ENCODE peak calls at places on chromosomes 1 and 21, in ten cellular contexts. One of them, this sample, is unnamed.

GRCh38 chr1:19960621-19961020 is 18.8 kb downstream of the PLA2G2A start:
- DNase-seq in kidney epithelial cell: no peak
- DNase-seq in fibroblast of mammary gland: no peak
- DNase-seq in lower lobe of right lung: no peak
- DNase-seq in thoracic aorta: no peak
- DNase-seq in GM06990: peak
- DNase-seq in A549: no peak
- DNase-seq in neural progenitor cell: no peak
- DNase-seq in BJ: no peak
- DNase-seq in astrocyte: no peak
- DNase-seq in this sample: no peak

GRCh38 chr1:84611796-84612195 is 37.6 kb upstream of the CTBS start:
- DNase-seq in GM06990: no peak
- DNase-seq in kidney epithelial cell: no peak
- DNase-seq in neural progenitor cell: peak
- DNase-seq in A549: no peak
- DNase-seq in BJ: no peak
- DNase-seq in thoracic aorta: no peak
- DNase-seq in fibroblast of mammary gland: peak
- DNase-seq in astrocyte: peak
- DNase-seq in lower lobe of right lung: no peak
- DNase-seq in this sample: peak

GRCh38 chr1:109628540-109629321 is 9.1 kb downstream of the AMPD2 start:
- DNase-seq in fibroblast of mammary gland: peak
- DNase-seq in astrocyte: peak
- DNase-seq in A549: peak
- DNase-seq in GM06990: no peak
- DNase-seq in BJ: no peak
- DNase-seq in neural progenitor cell: no peak
- DNase-seq in thoracic aorta: no peak
- DNase-seq in lower lobe of right lung: no peak
- DNase-seq in kidney epithelial cell: peak
- DNase-seq in this sample: peak

GRCh38 chr1:7538033-7538432 is 233.1 kb upstream of the VAMP3 start:
- DNase-seq in GM06990: no peak
- DNase-seq in BJ: no peak
- DNase-seq in lower lobe of right lung: no peak
- DNase-seq in A549: peak
- DNase-seq in fibroblast of mammary gland: peak
- DNase-seq in astrocyte: peak
- DNase-seq in thoracic aorta: no peak
- DNase-seq in neural progenitor cell: no peak
- DNase-seq in kidney epithelial cell: no peak
- DNase-seq in this sample: peak

GRCh38 chr1:77605246-77606026 is 77.0 kb downstream of the ZZZ3 start:
- DNase-seq in neural progenitor cell: no peak
- DNase-seq in astrocyte: peak
- DNase-seq in GM06990: no peak
- DNase-seq in lower lobe of right lung: peak
- DNase-seq in kidney epithelial cell: peak
- DNase-seq in fibroblast of mammary gland: peak
- DNase-seq in A549: no peak
- DNase-seq in BJ: peak
- DNase-seq in thoracic aorta: no peak
- DNase-seq in this sample: peak

GRCh38 chr1:193417945-193418744 is 231.7 kb upstream of the B3GALT2 start:
- DNase-seq in BJ: no peak
- DNase-seq in GM06990: no peak
- DNase-seq in kidney epithelial cell: no peak
- DNase-seq in neural progenitor cell: no peak
- DNase-seq in astrocyte: peak
- DNase-seq in lower lobe of right lung: no peak
- DNase-seq in fibroblast of mammary gland: peak
- DNase-seq in A549: no peak
- DNase-seq in thoracic aorta: no peak
- DNase-seq in this sample: peak

GRCh38 chr1:177307771-177308170 is 137.0 kb downstream of the BRINP2 start:
- DNase-seq in BJ: no peak
- DNase-seq in A549: no peak
- DNase-seq in GM06990: no peak
- DNase-seq in astrocyte: peak
- DNase-seq in neural progenitor cell: no peak
- DNase-seq in fibroblast of mammary gland: peak
- DNase-seq in kidney epithelial cell: no peak
- DNase-seq in thoracic aorta: no peak
- DNase-seq in lower lobe of right lung: no peak
- DNase-seq in this sample: no peak

GRCh38 chr1:153057375-153057774 is at the start of gene SPRR2A:
- DNase-seq in thoracic aorta: no peak
- DNase-seq in neural progenitor cell: no peak
- DNase-seq in BJ: no peak
- DNase-seq in GM06990: peak
- DNase-seq in astrocyte: no peak
- DNase-seq in kidney epithelial cell: no peak
- DNase-seq in A549: no peak
- DNase-seq in fibroblast of mammary gland: no peak
- DNase-seq in lower lobe of right lung: no peak
- DNase-seq in this sample: no peak

GRCh38 chr1:234040446-234041317 is 136.2 kb downstream of the SLC35F3 start:
- DNase-seq in astrocyte: no peak
- DNase-seq in fibroblast of mammary gland: no peak
- DNase-seq in thoracic aorta: no peak
- DNase-seq in BJ: no peak
- DNase-seq in GM06990: no peak
- DNase-seq in neural progenitor cell: no peak
- DNase-seq in kidney epithelial cell: peak
- DNase-seq in A549: no peak
- DNase-seq in lower lobe of right lung: no peak
- DNase-seq in this sample: no peak

GRCh38 chr1:184479435-184480202 is 92.8 kb downstream of the C1orf21 start:
- DNase-seq in thoracic aorta: no peak
- DNase-seq in lower lobe of right lung: no peak
- DNase-seq in A549: no peak
- DNase-seq in BJ: no peak
- DNase-seq in GM06990: no peak
- DNase-seq in astrocyte: no peak
- DNase-seq in neural progenitor cell: no peak
- DNase-seq in kidney epithelial cell: no peak
- DNase-seq in fibroblast of mammary gland: no peak
- DNase-seq in this sample: no peak

GRCh38 chr1:22673486-22674409 is 20.7 kb downstream of the C1QB start:
- DNase-seq in astrocyte: peak
- DNase-seq in neural progenitor cell: peak
- DNase-seq in kidney epithelial cell: peak
- DNase-seq in thoracic aorta: no peak
- DNase-seq in GM06990: no peak
- DNase-seq in A549: peak
- DNase-seq in BJ: no peak
- DNase-seq in fibroblast of mammary gland: peak
- DNase-seq in lower lobe of right lung: no peak
- DNase-seq in this sample: peak

GRCh38 chr1:172779501-172779900 is 120.6 kb downstream of the FASLG start:
- DNase-seq in fibroblast of mammary gland: peak
- DNase-seq in neural progenitor cell: no peak
- DNase-seq in BJ: peak
- DNase-seq in kidney epithelial cell: no peak
- DNase-seq in GM06990: no peak
- DNase-seq in thoracic aorta: no peak
- DNase-seq in A549: no peak
- DNase-seq in astrocyte: no peak
- DNase-seq in lower lobe of right lung: no peak
- DNase-seq in this sample: peak

GRCh38 chr1:101520302-101520701 is 283.5 kb downstream of the S1PR1 start:
- DNase-seq in astrocyte: peak
- DNase-seq in GM06990: no peak
- DNase-seq in A549: peak
- DNase-seq in BJ: no peak
- DNase-seq in thoracic aorta: no peak
- DNase-seq in neural progenitor cell: peak
- DNase-seq in lower lobe of right lung: no peak
- DNase-seq in fibroblast of mammary gland: peak
- DNase-seq in kidney epithelial cell: no peak
- DNase-seq in this sample: peak

GRCh38 chr21:30164796-30165195 is 1.8 kb downstream of the CLDN17 start:
- DNase-seq in astrocyte: no peak
- DNase-seq in GM06990: no peak
- DNase-seq in BJ: no peak
- DNase-seq in thoracic aorta: no peak
- DNase-seq in neural progenitor cell: no peak
- DNase-seq in kidney epithelial cell: no peak
- DNase-seq in lower lobe of right lung: no peak
- DNase-seq in A549: no peak
- DNase-seq in fibroblast of mammary gland: no peak
- DNase-seq in this sample: no peak

GRCh38 chr1:3028531-3029282 is 7.4 kb downstream of the ACTRT2 start:
- DNase-seq in kidney epithelial cell: no peak
- DNase-seq in BJ: no peak
- DNase-seq in thoracic aorta: no peak
- DNase-seq in lower lobe of right lung: no peak
- DNase-seq in astrocyte: no peak
- DNase-seq in GM06990: no peak
- DNase-seq in neural progenitor cell: no peak
- DNase-seq in fibroblast of mammary gland: no peak
- DNase-seq in A549: no peak
- DNase-seq in this sample: no peak
- TF ChIP-seq CTCF in kidney epithelial cell: no peak
- TF ChIP-seq CTCF in BJ: no peak
- TF ChIP-seq CTCF in thoracic aorta: no peak
- TF ChIP-seq CTCF in lower lobe of right lung: no peak
- TF ChIP-seq CTCF in astrocyte: no peak
- TF ChIP-seq CTCF in GM06990: no peak
- TF ChIP-seq CTCF in neural progenitor cell: no peak
- TF ChIP-seq CTCF in fibroblast of mammary gland: no peak
- TF ChIP-seq CTCF in A549: no peak
- TF ChIP-seq CTCF in this sample: no peak

DNA sequence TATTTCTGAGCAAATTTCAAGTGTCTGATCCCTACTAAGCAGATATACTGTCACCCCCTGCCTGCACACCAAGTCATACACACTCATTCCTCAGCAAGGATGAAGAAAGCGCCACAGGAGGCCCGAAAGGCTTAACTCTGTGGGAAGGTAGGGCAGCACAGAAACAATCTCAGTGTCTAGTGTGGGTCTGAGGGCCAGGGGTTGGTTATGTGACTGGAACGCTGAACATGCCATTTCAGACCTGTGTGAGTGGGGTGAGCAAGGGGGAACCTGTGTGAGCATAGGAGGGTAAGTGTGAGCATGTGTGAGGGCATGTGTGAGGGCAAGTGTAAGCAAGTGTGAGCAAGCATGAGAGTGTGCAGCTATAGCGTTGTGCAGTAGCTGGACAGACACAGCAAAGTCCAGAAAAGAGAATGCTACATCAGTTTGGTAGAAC is 6.2 kb downstream of the ITPKB start:
- DNase-seq in thoracic aorta: no peak
- DNase-seq in A549: no peak
- DNase-seq in kidney epithelial cell: no peak
- DNase-seq in neural progenitor cell: peak
- DNase-seq in astrocyte: no peak
- DNase-seq in fibroblast of mammary gland: no peak
- DNase-seq in GM06990: no peak
- DNase-seq in lower lobe of right lung: no peak
- DNase-seq in BJ: no peak
- DNase-seq in this sample: no peak
- H3K4me3 ChIP-seq in thoracic aorta: peak
- H3K4me3 ChIP-seq in A549: no peak
- H3K4me3 ChIP-seq in kidney epithelial cell: no peak
- H3K4me3 ChIP-seq in neural progenitor cell: no peak
- H3K4me3 ChIP-seq in astrocyte: no peak
- H3K4me3 ChIP-seq in fibroblast of mammary gland: no peak
- H3K4me3 ChIP-seq in GM06990: peak
- H3K4me3 ChIP-seq in lower lobe of right lung: peak
- H3K4me3 ChIP-seq in BJ: no peak
- H3K4me3 ChIP-seq in this sample: no peak

DNA sequence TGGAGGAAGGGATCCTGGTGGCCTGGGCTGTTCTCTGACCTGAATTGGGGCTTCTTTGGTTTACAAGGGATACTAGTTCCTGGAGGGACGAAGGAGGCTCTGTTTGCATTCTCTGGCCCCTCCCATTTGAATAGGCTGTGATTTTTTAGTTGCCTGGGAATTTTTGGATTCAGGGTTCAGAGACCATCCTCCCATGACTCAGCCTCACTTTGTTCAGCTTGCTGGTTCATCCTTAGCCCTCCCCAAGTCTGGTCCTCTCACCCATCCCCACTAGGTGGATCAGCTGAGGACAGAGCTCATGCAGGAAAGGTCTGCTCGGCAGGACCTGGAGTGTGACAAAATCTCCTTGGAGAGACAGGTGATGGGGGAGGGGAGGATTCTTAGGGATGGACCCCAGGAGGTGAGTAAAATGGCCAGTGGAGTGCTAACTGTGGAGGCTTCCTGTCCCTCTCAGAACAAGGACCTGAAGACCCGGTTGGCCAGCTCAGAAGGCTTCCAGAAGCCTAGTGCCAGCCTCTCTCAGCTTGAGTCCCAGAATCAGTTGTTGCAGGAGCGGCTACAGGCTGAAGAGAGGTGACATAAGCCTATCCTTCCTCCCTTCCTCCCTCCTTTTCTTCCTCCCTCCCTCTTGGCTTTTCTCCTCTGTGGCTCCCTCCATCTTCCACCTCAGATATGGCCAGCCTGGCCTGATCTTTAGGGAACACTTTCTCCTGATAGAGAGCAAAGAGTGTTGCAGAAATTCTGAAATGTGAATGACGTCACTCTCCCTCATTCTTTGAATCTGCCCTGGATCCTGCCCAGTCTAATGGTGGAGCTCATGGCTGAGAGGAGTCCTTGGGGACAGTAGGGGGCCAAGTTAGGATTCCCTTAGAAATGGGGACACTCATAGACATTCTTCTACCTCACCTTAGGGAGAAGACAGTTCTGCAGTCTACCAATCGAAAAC is 4.5 kb upstream of the TUFT1 start:
- DNase-seq in kidney epithelial cell: no peak
- DNase-seq in GM06990: no peak
- DNase-seq in thoracic aorta: no peak
- DNase-seq in lower lobe of right lung: no peak
- DNase-seq in A549: peak
- DNase-seq in BJ: no peak
- DNase-seq in astrocyte: peak
- DNase-seq in fibroblast of mammary gland: peak
- DNase-seq in neural progenitor cell: no peak
- DNase-seq in this sample: no peak
- TF ChIP-seq CTCF in kidney epithelial cell: no peak
- TF ChIP-seq CTCF in GM06990: no peak
- TF ChIP-seq CTCF in thoracic aorta: no peak
- TF ChIP-seq CTCF in lower lobe of right lung: no peak
- TF ChIP-seq CTCF in A549: no peak
- TF ChIP-seq CTCF in BJ: no peak
- TF ChIP-seq CTCF in astrocyte: no peak
- TF ChIP-seq CTCF in fibroblast of mammary gland: no peak
- TF ChIP-seq CTCF in neural progenitor cell: no peak
- TF ChIP-seq CTCF in this sample: no peak

DNA sequence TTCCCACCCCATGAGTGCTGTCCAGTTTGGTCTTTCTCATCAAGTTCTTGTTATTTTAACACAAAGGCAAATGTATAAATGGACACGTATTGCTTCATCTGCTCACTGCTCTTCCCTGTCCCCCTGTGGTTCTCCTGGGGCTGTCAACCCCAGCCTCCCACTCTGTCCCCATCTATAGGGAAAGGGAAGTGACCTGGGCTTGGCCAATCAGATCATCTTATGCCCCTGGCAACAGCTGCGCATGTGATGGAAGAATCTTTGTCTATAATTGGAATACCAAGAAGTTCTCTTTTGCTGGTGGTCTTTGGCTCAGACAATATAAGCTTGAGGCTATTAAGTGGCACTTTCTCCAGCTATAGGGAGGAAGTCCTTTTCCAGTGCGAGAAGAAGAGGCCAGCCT is 4.7 kb upstream of the CCSAP start:
- DNase-seq in kidney epithelial cell: no peak
- DNase-seq in lower lobe of right lung: no peak
- DNase-seq in A549: no peak
- DNase-seq in thoracic aorta: no peak
- DNase-seq in neural progenitor cell: no peak
- DNase-seq in astrocyte: no peak
- DNase-seq in fibroblast of mammary gland: no peak
- DNase-seq in GM06990: no peak
- DNase-seq in BJ: no peak
- DNase-seq in this sample: no peak
- H3K4me3 ChIP-seq in kidney epithelial cell: no peak
- H3K4me3 ChIP-seq in lower lobe of right lung: no peak
- H3K4me3 ChIP-seq in A549: no peak
- H3K4me3 ChIP-seq in thoracic aorta: no peak
- H3K4me3 ChIP-seq in neural progenitor cell: no peak
- H3K4me3 ChIP-seq in astrocyte: no peak
- H3K4me3 ChIP-seq in fibroblast of mammary gland: no peak
- H3K4me3 ChIP-seq in GM06990: no peak
- H3K4me3 ChIP-seq in BJ: no peak
- H3K4me3 ChIP-seq in this sample: no peak

This sample was measured in choroid plexus epithelial cell.